ENCODE peak calls at places on chromosomes 6 and 20, in seven cellular contexts. N is stimulated activated CD8-positive, alpha-beta memory T cell treated with anti-CD3 and anti-CD28 coated beads, Interleukin-4, amount 100 ng/mL, for 24 hours; O is cerebellum; T is AG04450; J is Right ventricle myocardium superior; S is stimulated activated naive B cell treated with anti-CD40 and anti-IgM and Interleukin-4, amounts not matched to agents 10 μg/mL and 1 μg/mL and 100 μg/mL, for 72 hours; Q is GM13977. M is an unnamed sample.

GRCh38 chr6:15303162-15303919 is 57.5 kb downstream of the JARID2 start:
- DNase-seq in Q (no peak), S (no peak), N (no peak), T (no peak), O (no peak), J (no peak), M (no peak)

GRCh38 chr20:45330476-45330875 is 17.7 kb downstream of the SDC4 start:
- DNase-seq in Q (no peak), N (no peak), J (no peak), O (peak), S (no peak), T (no peak), M (no peak)

GRCh38 chr20:56222201-56222600 is 26.3 kb upstream of the MC3R start:
- DNase-seq in S (no peak), J (no peak), T (no peak), Q (no peak), N (no peak), O (no peak), M (no peak)

GRCh38 chr6:17032595-17033591 is 69.0 kb upstream of the STMND1 start:
- DNase-seq in J (no peak), T (peak), N (no peak), O (peak), Q (no peak), S (no peak), M (peak)

GRCh38 chr6:109315331-109316129 is 66.7 kb downstream of the CD164 start:
- DNase-seq in J (no peak), S (no peak), T (no peak), O (no peak), N (no peak), Q (no peak), M (no peak)

GRCh38 chr20:50050660-50051308 is 62.2 kb downstream of the UBE2V1 start:
- DNase-seq in S (no peak), N (no peak), O (no peak), T (no peak), J (no peak), Q (no peak), M (no peak)

GRCh38 chr20:45913105-45913504 is 1.1 kb upstream of the PLTP start:
- DNase-seq in N (no peak), T (no peak), S (no peak), Q (no peak), O (no peak), J (no peak), M (no peak)

GRCh38 chr6:159714404-159714803 is 12.9 kb upstream of the WTAP start:
- DNase-seq in T (no peak), N (no peak), J (no peak), Q (no peak), O (no peak), S (no peak), M (no peak)

GRCh38 chr6:14553515-14553914 is 435.9 kb downstream of the CD83 start:
- DNase-seq in S (no peak), Q (no peak), N (no peak), T (no peak), O (no peak), J (no peak), M (no peak)

GRCh38 chr6:134122775-134123174 is 70.4 kb upstream of the SLC2A12 start:
- DNase-seq in J (no peak), Q (no peak), O (no peak), T (no peak), N (no peak), S (no peak), M (no peak)

GRCh38 chr6:150666071-150666470 is 66.4 kb downstream of the PLEKHG1 start:
- DNase-seq in Q (no peak), J (no peak), T (no peak), N (no peak), S (no peak), O (no peak), M (peak)